ENCODE peak calls at places on chromosomes 2 and 18, in four cellular contexts. V, K, X and B are unnamed samples.

GRCh38 chr2:142307716-142308115 is 176.9 kb upstream of the LRP1B start:
- DNase-seq in K (no peak), X (no peak), V (no peak), B (no peak)

GRCh38 chr2:217837001-217837491 is 165.7 kb downstream of the TNS1 start:
- DNase-seq in V (peak), X (peak), K (peak), B (no peak)

GRCh38 chr2:27284989-27285388 is 2.8 kb downstream of the TRIM54 start:
- DNase-seq in X (no peak), K (no peak), V (no peak), B (no peak)

GRCh38 chr2:241150660-241151530 is 628 bp downstream of the PPP1R7 start:
- DNase-seq in V (peak), K (no peak), X (peak), B (no peak)

GRCh38 chr2:97819769-97820168 is 106.4 kb downstream of the ZAP70 start:
- DNase-seq in X (no peak), V (no peak), K (no peak), B (no peak)

GRCh38 chr18:43278401-43278800 is 1.1 kb upstream of the SYT4 start:
- DNase-seq in K (no peak), X (no peak), V (no peak), B (no peak)

GRCh38 chr2:162732946-162733698 is 105.4 kb downstream of the KCNH7 start:
- DNase-seq in K (no peak), X (peak), V (no peak), B (no peak)

GRCh38 chr2:18788590-18788989 is 199.2 kb upstream of the NT5C1B start:
- DNase-seq in K (no peak), X (no peak), V (no peak), B (peak)

GRCh38 chr2:53379547-53379946 is 388.1 kb upstream of the CHAC2 start:
- DNase-seq in V (no peak), K (no peak), X (no peak), B (no peak)

GRCh38 chr2:166867874-166868514 is 20.3 kb upstream of the XIRP2 start:
- DNase-seq in V (no peak), K (no peak), X (no peak), B (no peak)

GRCh38 chr2:163604941-163605555 is 130.8 kb downstream of the FIGN start:
- DNase-seq in X (no peak), V (no peak), K (no peak), B (no peak)

GRCh38 chr2:120424274-120424796 is 78.4 kb downstream of the INHBB start:
- DNase-seq in K (no peak), V (peak), X (no peak), B (no peak)

GRCh38 chr18:26487437-26487836 is 60.9 kb downstream of the KCTD1 start:
- DNase-seq in V (no peak), X (no peak), K (no peak), B (no peak)

GRCh38 chr2:187169108-187169713 is 278.8 kb downstream of the CALCRL start:
- DNase-seq in X (no peak), V (no peak), K (no peak), B (no peak)

GRCh38 chr18:74221081-74221480 is 70.7 kb downstream of the CYB5A start:
- DNase-seq in V (no peak), K (no peak), X (no peak), B (no peak)

GRCh38 chr18:12882416-12882815 is 1.6 kb downstream of the PTPN2 start:
- DNase-seq in V (no peak), K (no peak), X (no peak), B (no peak)

GRCh38 chr2:206540757-206541156 is 97.4 kb downstream of the ADAM23 start:
- DNase-seq in X (no peak), K (no peak), V (no peak), B (no peak)

GRCh38 chr2:24839729-24840128 is 46.5 kb downstream of the CENPO start:
- DNase-seq in V (no peak), K (no peak), X (no peak), B (no peak)

GRCh38 chr18:35029103-35029502 is 12.1 kb upstream of the MAPRE2 start:
- DNase-seq in X (no peak), V (no peak), K (no peak), B (no peak)

GRCh38 chr18:68234115-68234514 is 480.8 kb downstream of the TMX3 start:
- DNase-seq in X (no peak), K (no peak), V (no peak), B (no peak)

GRCh38 chr2:201127128-201127521 is 11.2 kb downstream of the CFLAR start:
- DNase-seq in X (peak), V (no peak), K (no peak), B (peak)

GRCh38 chr18:55869965-55870585 is 282.1 kb upstream of the TCF4 start:
- DNase-seq in K (peak), X (no peak), V (no peak), B (no peak)

GRCh38 chr2:224031358-224031970 is 7.6 kb downstream of the SERPINE2 start:
- DNase-seq in K (no peak), V (no peak), X (no peak), B (no peak)

GRCh38 chr2:184695-185094 is 79.1 kb downstream of the SH3YL1 start:
- DNase-seq in X (no peak), K (no peak), V (no peak), B (no peak)

GRCh38 chr2:188414412-188414811 is 122.7 kb downstream of the GULP1 start:
- DNase-seq in V (no peak), X (no peak), K (no peak), B (no peak)

GRCh38 chr2:168456526-168457176 is 579 bp downstream of the CERS6 start:
- DNase-seq in K (peak), X (peak), V (no peak), B (no peak)

GRCh38 chr2:20186078-20186854 is 38.7 kb downstream of the SDC1 start:
- DNase-seq in V (no peak), K (no peak), X (peak), B (no peak)

GRCh38 chr2:68837861-68838341 is 33.3 kb downstream of the BMP10 start:
- DNase-seq in K (no peak), V (no peak), X (no peak), B (no peak)

GRCh38 chr2:11829324-11829946 is 83.0 kb downstream of the LPIN1 start:
- DNase-seq in K (peak), V (peak), X (peak), B (no peak)

GRCh38 chr2:128501700-128502099 is 183.0 kb upstream of the HS6ST1 start:
- DNase-seq in X (no peak), K (no peak), V (no peak), B (no peak)

GRCh38 chr2:1538663-1539062 is 125.4 kb downstream of the TPO start:
- DNase-seq in V (no peak), K (no peak), X (no peak), B (no peak)
- TF ChIP-seq CTCF in V (peak), K (no peak), X (no peak), B (peak)

DNA sequence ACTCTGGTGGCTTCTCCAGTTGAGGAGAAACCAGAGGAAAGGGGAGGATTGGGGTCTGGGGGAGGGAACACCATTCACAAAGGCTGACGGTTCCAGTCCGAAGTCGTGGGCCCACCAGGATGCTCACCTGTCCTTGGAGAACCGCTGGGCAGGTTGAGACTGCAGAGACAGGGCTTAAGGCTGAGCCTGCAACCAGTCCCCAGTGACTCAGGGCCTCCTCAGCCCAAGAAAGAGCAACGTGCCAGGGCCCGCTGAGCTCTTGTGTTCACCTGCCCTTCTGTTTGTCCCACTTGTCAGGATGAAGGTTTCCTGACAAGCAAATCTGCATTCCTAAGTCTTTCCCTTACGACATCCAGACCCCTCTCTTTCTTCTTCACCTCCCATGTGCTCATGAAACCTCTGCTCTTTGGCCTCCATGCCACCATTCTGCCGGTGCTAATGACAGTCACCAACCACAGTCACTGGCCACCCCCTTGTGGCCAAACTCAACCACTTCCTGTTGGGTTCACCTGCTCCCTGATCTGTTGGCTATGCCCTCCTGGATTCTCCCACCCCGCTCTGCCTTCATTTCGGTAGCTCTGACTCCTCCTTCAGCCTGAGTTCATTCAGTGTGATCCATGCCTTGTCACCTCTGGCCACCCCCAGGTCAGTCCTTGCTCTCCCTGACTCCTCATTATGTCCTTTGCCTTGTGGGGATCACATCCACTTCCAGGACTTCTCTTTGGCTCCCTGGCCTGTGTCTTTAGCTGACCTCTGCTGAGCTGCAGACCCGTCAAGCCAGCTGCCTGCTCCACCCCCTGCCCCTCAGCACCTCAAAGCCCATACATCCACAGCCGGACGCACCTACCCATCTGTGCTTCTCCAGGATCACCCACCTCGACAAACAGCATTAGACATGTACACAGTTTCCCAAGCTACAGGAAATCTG is 17.6 kb downstream of the EMX1 start:
- DNase-seq in X (peak), V (no peak), K (no peak), B (no peak)
- TF ChIP-seq CTCF in X (peak), V (peak), K (no peak), B (peak)

DNA sequence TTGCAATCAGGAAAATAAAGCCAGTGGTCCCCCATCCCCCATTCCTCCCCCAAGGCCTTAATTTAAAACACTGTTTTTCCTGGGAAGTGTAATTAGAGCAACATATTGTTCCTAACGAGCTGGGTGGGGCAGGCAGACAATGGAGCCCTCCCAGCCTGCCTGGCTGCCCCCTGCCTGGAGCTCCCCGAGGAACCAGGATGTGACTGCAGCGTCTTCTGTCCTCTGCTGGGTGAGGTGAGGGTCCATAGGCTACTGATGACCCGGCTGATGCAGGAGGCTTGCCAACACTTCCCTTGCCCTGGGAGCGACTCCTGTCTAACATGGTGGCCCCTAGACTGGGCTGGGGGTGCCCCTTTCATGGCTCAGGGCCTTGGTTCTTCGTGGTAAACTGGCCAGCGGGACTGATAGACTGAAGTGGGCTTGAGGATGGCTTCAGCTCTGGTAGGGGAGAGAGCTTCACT is 152.4 kb downstream of the DYSF start:
- DNase-seq in V (peak), K (peak), X (no peak), B (no peak)
- TF ChIP-seq CTCF in V (no peak), K (no peak), X (no peak), B (no peak)

GRCh38 chr2:48568551-48568950 is 38.6 kb downstream of the STON1 start:
- DNase-seq in V (no peak), X (no peak), K (no peak), B (no peak)

GRCh38 chr2:48567671-48568070 is 37.7 kb downstream of the STON1 start:
- DNase-seq in V (no peak), K (no peak), X (no peak), B (no peak)

GRCh38 chr2:48569433-48569832 is 39.5 kb downstream of the STON1 start:
- DNase-seq in X (no peak), K (no peak), V (no peak), B (no peak)

GRCh38 chr2:48562281-48562680 is 32.3 kb downstream of the STON1 start:
- DNase-seq in X (no peak), V (no peak), K (no peak), B (no peak)

DNA sequence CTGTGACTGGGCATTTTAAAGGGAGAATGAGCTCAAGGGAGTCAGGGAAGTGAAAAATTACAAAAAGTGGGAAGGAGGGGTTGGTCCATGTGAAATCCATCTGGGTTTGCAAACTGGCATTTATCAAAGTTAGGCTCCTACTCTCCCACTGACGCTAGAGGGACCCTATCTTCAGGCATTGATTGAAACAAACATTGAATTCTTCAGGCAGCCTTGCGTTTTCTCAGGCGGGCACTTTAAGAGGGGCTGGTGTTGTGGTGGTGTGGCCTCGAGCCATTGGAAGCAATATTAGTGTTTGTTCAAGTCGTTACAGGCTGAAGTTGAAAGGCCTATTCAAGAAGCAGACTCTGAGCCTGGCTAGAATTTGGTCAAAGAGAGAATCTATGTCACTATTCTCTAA is 36.6 kb downstream of the STON1 start:
- DNase-seq in K (no peak), X (no peak), V (no peak), B (no peak)
- TF ChIP-seq CTCF in K (no peak), X (no peak), V (peak), B (peak)

DNA sequence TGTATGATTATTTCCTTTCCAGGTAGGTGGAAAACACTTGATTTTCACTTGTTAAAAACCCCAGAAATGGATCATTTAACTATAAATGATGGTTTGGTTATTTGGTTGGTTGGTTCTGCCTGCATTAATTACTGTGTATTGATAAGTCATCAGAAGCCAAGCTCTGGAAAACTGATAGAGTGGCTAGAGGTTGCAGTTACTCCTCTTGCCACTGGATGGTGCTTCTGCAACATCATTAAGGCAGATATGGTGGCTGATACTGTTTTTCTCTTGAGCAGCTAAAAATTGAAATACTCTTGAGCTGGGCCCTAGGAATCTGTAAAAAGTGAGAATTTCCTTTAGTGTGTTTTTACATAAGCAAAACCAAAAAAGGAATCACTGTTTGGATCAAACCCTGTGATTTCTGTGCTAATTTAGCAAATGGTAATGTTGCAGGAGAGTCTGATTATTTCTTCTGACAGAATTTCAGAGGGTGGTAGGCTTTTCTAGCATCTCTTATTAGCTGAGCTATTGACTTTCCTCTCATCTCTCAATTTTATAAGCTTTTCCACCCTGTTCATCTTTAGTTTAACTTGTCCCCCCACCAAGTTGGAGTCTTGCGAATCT is 54.3 kb downstream of the RAB10 start:
- DNase-seq in X (no peak), V (peak), K (no peak), B (no peak)
- TF ChIP-seq CTCF in X (peak), V (peak), K (peak), B (peak)